ENCODE peak calls at places on chromosomes 2 and 18, in four cellular contexts. E, Y, F and I are unnamed samples.

GRCh38 chr2:95728878-95729511 is 137.2 kb downstream of the TRIM43 start:
- DNase-seq in E (no peak), Y (peak), F (peak), I (peak)

GRCh38 chr2:45770773-45771172 is 119.3 kb downstream of the PRKCE start:
- DNase-seq in E (no peak), Y (no peak), F (no peak), I (no peak)

GRCh38 chr18:3530807-3531206 is 80.8 kb downstream of the TGIF1 start:
- DNase-seq in E (no peak), Y (no peak), F (no peak), I (no peak)

GRCh38 chr2:40113997-40114396 is 334.9 kb upstream of the THUMPD2 start:
- DNase-seq in E (no peak), Y (no peak), F (no peak), I (no peak)

GRCh38 chr2:31251018-31251417 is 17.1 kb downstream of the EHD3 start:
- DNase-seq in E (no peak), Y (no peak), F (no peak), I (no peak)

GRCh38 chr2:32271063-32271462 is 6.4 kb upstream of the NLRC4 start:
- DNase-seq in E (no peak), Y (no peak), F (peak), I (no peak)

GRCh38 chr18:48615566-48616401 is 77.0 kb downstream of the CTIF start:
- DNase-seq in E (no peak), Y (no peak), F (peak), I (no peak)

GRCh38 chr2:98634406-98635092 is 26.2 kb downstream of the UNC50 start:
- DNase-seq in E (no peak), Y (no peak), F (peak), I (no peak)

GRCh38 chr2:184646177-184646576 is 47.8 kb downstream of the ZNF804A start:
- DNase-seq in E (no peak), Y (no peak), F (peak), I (peak)